ENCODE peak calls at places on chromosomes 16 and 17, in four cellular contexts. One of them, this sample, is unnamed.

GRCh38 chr17:17034028-17034427 is 8.2 kb upstream of the MPRIP start:
- DNase-seq in K562: no peak
- DNase-seq in HCT116: no peak
- DNase-seq in HepG2: no peak
- DNase-seq in this sample: no peak

GRCh38 chr16:57683599-57684545 is 10.7 kb upstream of the DRC7 start:
- DNase-seq in HepG2: no peak
- DNase-seq in HCT116: no peak
- DNase-seq in K562: no peak
- DNase-seq in this sample: no peak

GRCh38 chr16:19138601-19139000 is 24.8 kb downstream of the ITPRIPL2 start:
- DNase-seq in K562: no peak
- DNase-seq in HCT116: no peak
- DNase-seq in HepG2: no peak
- DNase-seq in this sample: no peak

GRCh38 chr16:10256855-10257641 is 74.8 kb upstream of the GRIN2A start:
- DNase-seq in K562: peak
- DNase-seq in HCT116: no peak
- DNase-seq in HepG2: peak
- DNase-seq in this sample: no peak

GRCh38 chr16:75620326-75621169 is 2.5 kb downstream of the ADAT1 start:
- DNase-seq in K562: peak
- DNase-seq in HepG2: no peak
- DNase-seq in HCT116: no peak
- DNase-seq in this sample: no peak

GRCh38 chr16:57042157-57043111 is 49.9 kb upstream of the CPNE2 start:
- DNase-seq in HepG2: no peak
- DNase-seq in HCT116: no peak
- DNase-seq in K562: no peak
- DNase-seq in this sample: no peak

GRCh38 chr17:79706931-79707382 is 23.8 kb upstream of the ENPP7 start:
- DNase-seq in K562: no peak
- DNase-seq in HCT116: no peak
- DNase-seq in HepG2: no peak
- DNase-seq in this sample: no peak

GRCh38 chr17:31171711-31172110 is 76.9 kb downstream of the NF1 start:
- DNase-seq in K562: no peak
- DNase-seq in HCT116: no peak
- DNase-seq in HepG2: no peak
- DNase-seq in this sample: no peak

GRCh38 chr16:73171901-73172619 is 124.1 kb upstream of the ZFHX3 start:
- DNase-seq in K562: no peak
- DNase-seq in HepG2: no peak
- DNase-seq in HCT116: no peak
- DNase-seq in this sample: no peak

GRCh38 chr16:5036228-5037156 is 2.8 kb upstream of the NAGPA start:
- DNase-seq in HCT116: no peak
- DNase-seq in HepG2: peak
- DNase-seq in K562: no peak
- DNase-seq in this sample: no peak

GRCh38 chr16:65667013-65667578 is 545.2 kb upstream of the CDH11 start:
- DNase-seq in HepG2: peak
- DNase-seq in HCT116: no peak
- DNase-seq in K562: no peak
- DNase-seq in this sample: no peak

GRCh38 chr16:28865722-28866453 is 2.2 kb downstream of the SH2B1 start:
- DNase-seq in HCT116: no peak
- DNase-seq in HepG2: peak
- DNase-seq in K562: no peak
- DNase-seq in this sample: no peak

GRCh38 chr16:1431497-1432270 is 806 bp downstream of the PERCC1 start:
- DNase-seq in HepG2: no peak
- DNase-seq in K562: no peak
- DNase-seq in HCT116: no peak
- DNase-seq in this sample: no peak

GRCh38 chr16:64738321-64738960 is 383.4 kb downstream of the CDH11 start:
- DNase-seq in HCT116: no peak
- DNase-seq in HepG2: no peak
- DNase-seq in K562: no peak
- DNase-seq in this sample: no peak

GRCh38 chr16:56370185-56370584 is 55.2 kb downstream of the AMFR start:
- DNase-seq in HCT116: no peak
- DNase-seq in K562: no peak
- DNase-seq in HepG2: no peak
- DNase-seq in this sample: no peak

GRCh38 chr16:31400191-31400590 is 7.1 kb downstream of the ITGAD start:
- DNase-seq in K562: no peak
- DNase-seq in HepG2: no peak
- DNase-seq in HCT116: no peak
- DNase-seq in this sample: no peak

GRCh38 chr16:3983081-3983520 is 102.6 kb upstream of the CREBBP start:
- DNase-seq in HepG2: peak
- DNase-seq in K562: peak
- DNase-seq in HCT116: peak
- DNase-seq in this sample: no peak

GRCh38 chr16:49649013-49649785 is 206.7 kb downstream of the ZNF423 start:
- DNase-seq in K562: no peak
- DNase-seq in HCT116: no peak
- DNase-seq in HepG2: peak
- DNase-seq in this sample: no peak

GRCh38 chr17:63479495-63480184 is 2.8 kb downstream of the ACE start:
- DNase-seq in HepG2: no peak
- DNase-seq in HCT116: no peak
- DNase-seq in K562: no peak
- DNase-seq in this sample: no peak

GRCh38 chr16:2464333-2464732 is 4.4 kb downstream of the TEDC2 start:
- DNase-seq in K562: no peak
- DNase-seq in HepG2: no peak
- DNase-seq in HCT116: no peak
- DNase-seq in this sample: no peak

GRCh38 chr17:14211778-14212177 is 24.9 kb downstream of the CDRT15 start:
- DNase-seq in HepG2: no peak
- DNase-seq in HCT116: no peak
- DNase-seq in K562: peak
- DNase-seq in this sample: no peak

GRCh38 chr17:20989481-20989880 is 53.3 kb downstream of the USP22 start:
- DNase-seq in HCT116: no peak
- DNase-seq in K562: no peak
- DNase-seq in HepG2: no peak
- DNase-seq in this sample: no peak

GRCh38 chr16:2985893-2986355 is 5.7 kb upstream of the PKMYT1 start:
- DNase-seq in HCT116: no peak
- DNase-seq in HepG2: no peak
- DNase-seq in K562: no peak
- DNase-seq in this sample: no peak

GRCh38 chr16:58422809-58423208 is 30.5 kb downstream of the GINS3 start:
- DNase-seq in HCT116: no peak
- DNase-seq in K562: no peak
- DNase-seq in HepG2: no peak
- DNase-seq in this sample: no peak

GRCh38 chr17:349666-350065 is 2.9 kb downstream of the RPH3AL start:
- DNase-seq in HepG2: no peak
- DNase-seq in HCT116: no peak
- DNase-seq in K562: no peak
- DNase-seq in this sample: no peak

GRCh38 chr16:55508941-55509920 is at the start of gene LPCAT2:
- DNase-seq in HepG2: peak
- DNase-seq in HCT116: peak
- DNase-seq in K562: peak
- DNase-seq in this sample: no peak

GRCh38 chr17:60230358-60230757 is 80.6 kb downstream of the CA4 start:
- DNase-seq in HCT116: no peak
- DNase-seq in K562: no peak
- DNase-seq in HepG2: no peak
- DNase-seq in this sample: no peak

GRCh38 chr16:11534262-11534661 is 52.5 kb downstream of the LITAF start:
- DNase-seq in HepG2: no peak
- DNase-seq in K562: no peak
- DNase-seq in HCT116: no peak
- DNase-seq in this sample: no peak

DNA sequence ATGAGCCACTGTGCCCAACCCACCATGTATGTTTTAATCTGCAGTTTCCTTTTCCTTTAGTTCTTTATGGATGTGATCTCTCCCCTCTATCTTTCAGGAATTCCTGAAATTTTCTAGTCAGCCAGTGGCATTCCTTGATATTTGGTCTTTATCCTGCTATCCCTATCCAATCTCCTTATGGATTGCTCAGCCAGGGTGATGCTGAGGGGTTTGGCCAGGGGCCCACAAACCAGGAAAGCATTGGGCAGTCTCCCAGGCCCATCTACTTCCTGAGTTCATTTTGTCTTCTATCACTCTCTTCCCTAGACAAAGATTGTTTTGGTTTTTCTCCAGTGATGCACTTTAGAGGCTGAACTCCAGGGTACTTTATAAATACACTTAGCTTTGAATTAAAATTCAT is 115.9 kb downstream of the KATNIP start:
- DNase-seq in HepG2: no peak
- DNase-seq in K562: no peak
- DNase-seq in HCT116: no peak
- DNase-seq in this sample: no peak
- TF ChIP-seq CTCF in HepG2: no peak
- TF ChIP-seq CTCF in K562: no peak
- TF ChIP-seq CTCF in HCT116: no peak
- TF ChIP-seq CTCF in this sample: no peak

GRCh38 chr17:81043725-81044427 is 8.9 kb downstream of the BAIAP2 start:
- DNase-seq in HepG2: peak
- DNase-seq in K562: no peak
- DNase-seq in HCT116: peak
- DNase-seq in this sample: no peak
- TF ChIP-seq POLR2AphosphoS5 in HepG2: peak
- TF ChIP-seq POLR2AphosphoS5 in K562: no peak
- TF ChIP-seq POLR2AphosphoS5 in HCT116: no peak
- TF ChIP-seq POLR2AphosphoS5 in this sample: peak

DNA sequence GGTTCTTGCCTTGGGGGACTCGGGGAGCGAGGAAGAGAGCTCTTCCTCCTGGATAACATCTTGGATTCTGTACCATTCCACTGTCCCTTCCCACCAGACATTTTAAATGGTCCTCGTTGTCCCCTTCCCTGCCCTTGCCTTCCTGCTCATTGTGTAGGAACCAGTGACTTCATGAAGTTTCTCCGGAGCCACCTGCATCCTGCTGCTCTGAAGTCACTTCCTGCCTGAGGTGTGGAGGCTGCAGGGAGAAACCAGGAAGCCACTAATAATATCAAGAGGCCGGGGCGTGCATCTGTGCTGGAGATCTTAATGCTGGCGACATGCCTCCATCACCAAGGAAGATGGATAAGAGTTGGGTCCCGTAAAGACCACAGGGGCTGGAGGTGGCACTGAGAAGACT is 6.2 kb upstream of the SLC16A13 start:
- DNase-seq in HepG2: no peak
- DNase-seq in K562: no peak
- DNase-seq in HCT116: no peak
- DNase-seq in this sample: no peak
- TF ChIP-seq TCF7L2 in HepG2: no peak
- TF ChIP-seq TCF7L2 in K562: no peak
- TF ChIP-seq TCF7L2 in HCT116: no peak
- TF ChIP-seq TCF7L2 in this sample: no peak

GRCh38 chr16:13397126-13397525 is 495.7 kb downstream of the SHISA9 start:
- DNase-seq in K562: no peak
- DNase-seq in HCT116: no peak
- DNase-seq in HepG2: no peak
- DNase-seq in this sample: no peak
- TF ChIP-seq CTCF in K562: no peak
- TF ChIP-seq CTCF in HCT116: no peak
- TF ChIP-seq CTCF in HepG2: peak
- TF ChIP-seq CTCF in this sample: no peak

This sample was measured in Panc1.